ENCODE peak calls at places on chromosomes 13 and 19, in six cellular contexts. One of them, this sample, is unnamed.

GRCh38 chr19:56837892-56838679 is 2.4 kb downstream of the PEG3 start:
- DNase-seq in fibroblast of lung: no peak
- DNase-seq in heart left ventricle: peak; percentile 70
- DNase-seq in H1: no peak
- DNase-seq in foreskin keratinocyte: no peak
- DNase-seq in IMR-90: no peak
- DNase-seq in this sample: no peak

GRCh38 chr13:23440821-23441608 is 7.5 kb upstream of the SACS start:
- DNase-seq in H1: no peak
- DNase-seq in heart left ventricle: peak; percentile 33
- DNase-seq in IMR-90: peak; percentile 15
- DNase-seq in fibroblast of lung: no peak
- DNase-seq in foreskin keratinocyte: no peak
- DNase-seq in this sample: no peak

GRCh38 chr19:1938071-1938470 is 2.9 kb upstream of the CSNK1G2 start:
- DNase-seq in heart left ventricle: no peak
- DNase-seq in IMR-90: no peak
- DNase-seq in H1: no peak
- DNase-seq in foreskin keratinocyte: no peak
- DNase-seq in fibroblast of lung: no peak
- DNase-seq in this sample: no peak

GRCh38 chr13:109144693-109145437 is 515.5 kb downstream of the MYO16 start:
- DNase-seq in H1: no peak
- DNase-seq in foreskin keratinocyte: peak; percentile 39
- DNase-seq in fibroblast of lung: no peak
- DNase-seq in IMR-90: no peak
- DNase-seq in heart left ventricle: no peak
- DNase-seq in this sample: no peak

GRCh38 chr19:13974073-13974472 is 21.8 kb downstream of the DCAF15 start:
- DNase-seq in H1: peak; percentile 70
- DNase-seq in heart left ventricle: no peak
- DNase-seq in fibroblast of lung: no peak
- DNase-seq in IMR-90: no peak
- DNase-seq in foreskin keratinocyte: peak; percentile 90
- DNase-seq in this sample: no peak

GRCh38 chr13:51520524-51520923 is 63.7 kb upstream of the WDFY2 start:
- DNase-seq in heart left ventricle: no peak
- DNase-seq in H1: no peak
- DNase-seq in foreskin keratinocyte: peak; percentile 54
- DNase-seq in IMR-90: peak; percentile 80
- DNase-seq in fibroblast of lung: peak; percentile 71
- DNase-seq in this sample: no peak

GRCh38 chr13:23616228-23616627 is 46.0 kb downstream of the TNFRSF19 start:
- DNase-seq in heart left ventricle: no peak
- DNase-seq in IMR-90: no peak
- DNase-seq in foreskin keratinocyte: no peak
- DNase-seq in H1: no peak
- DNase-seq in fibroblast of lung: no peak
- DNase-seq in this sample: no peak

GRCh38 chr19:47210689-47211316 is 20.2 kb downstream of the BBC3 start:
- DNase-seq in IMR-90: peak; percentile 80
- DNase-seq in heart left ventricle: peak; percentile 75
- DNase-seq in foreskin keratinocyte: peak; percentile 50
- DNase-seq in H1: peak; percentile 60
- DNase-seq in fibroblast of lung: peak; percentile 64
- DNase-seq in this sample: peak; percentile 97

GRCh38 chr19:54379187-54379678 is 14.5 kb upstream of the LAIR1 start:
- DNase-seq in heart left ventricle: no peak
- DNase-seq in foreskin keratinocyte: no peak
- DNase-seq in fibroblast of lung: no peak
- DNase-seq in H1: no peak
- DNase-seq in IMR-90: no peak
- DNase-seq in this sample: no peak

GRCh38 chr13:99258210-99258860 is at the start of gene GPR18:
- DNase-seq in heart left ventricle: no peak
- DNase-seq in foreskin keratinocyte: no peak
- DNase-seq in fibroblast of lung: no peak
- DNase-seq in IMR-90: peak; percentile 24
- DNase-seq in H1: no peak
- DNase-seq in this sample: no peak

GRCh38 chr19:43664008-43664407 is 6.0 kb downstream of the PLAUR start:
- DNase-seq in heart left ventricle: peak; percentile 18
- DNase-seq in IMR-90: no peak
- DNase-seq in foreskin keratinocyte: no peak
- DNase-seq in H1: no peak
- DNase-seq in fibroblast of lung: no peak
- DNase-seq in this sample: no peak

GRCh38 chr13:83274679-83275078 is 607.6 kb downstream of the SLITRK1 start:
- DNase-seq in IMR-90: no peak
- DNase-seq in H1: no peak
- DNase-seq in fibroblast of lung: no peak
- DNase-seq in heart left ventricle: no peak
- DNase-seq in foreskin keratinocyte: no peak
- DNase-seq in this sample: no peak

GRCh38 chr19:23901360-23901759 is 13.3 kb upstream of the ZNF726 start:
- DNase-seq in IMR-90: no peak
- DNase-seq in fibroblast of lung: no peak
- DNase-seq in H1: no peak
- DNase-seq in heart left ventricle: no peak
- DNase-seq in foreskin keratinocyte: no peak
- DNase-seq in this sample: no peak

GRCh38 chr19:50187937-50188336 is 15.5 kb upstream of the MYH14 start:
- DNase-seq in H1: no peak
- DNase-seq in fibroblast of lung: no peak
- DNase-seq in IMR-90: no peak
- DNase-seq in foreskin keratinocyte: no peak
- DNase-seq in heart left ventricle: no peak
- DNase-seq in this sample: no peak

GRCh38 chr19:41255171-41255570 is 9.0 kb upstream of the HNRNPUL1 start:
- DNase-seq in H1: no peak
- DNase-seq in heart left ventricle: no peak
- DNase-seq in fibroblast of lung: no peak
- DNase-seq in foreskin keratinocyte: no peak
- DNase-seq in IMR-90: no peak
- DNase-seq in this sample: no peak

GRCh38 chr19:54684537-54684936 is 21.8 kb downstream of the LILRB4 start:
- DNase-seq in H1: no peak
- DNase-seq in IMR-90: no peak
- DNase-seq in heart left ventricle: no peak
- DNase-seq in fibroblast of lung: peak; percentile 2
- DNase-seq in foreskin keratinocyte: no peak
- DNase-seq in this sample: no peak

GRCh38 chr13:93244141-93244917 is 17.7 kb downstream of the GPC6 start:
- DNase-seq in heart left ventricle: no peak
- DNase-seq in foreskin keratinocyte: peak; percentile 44
- DNase-seq in IMR-90: peak; percentile 67
- DNase-seq in H1: no peak
- DNase-seq in fibroblast of lung: peak; percentile 78
- DNase-seq in this sample: no peak

GRCh38 chr19:41978470-41978869 is 15.6 kb downstream of the ATP1A3 start:
- DNase-seq in foreskin keratinocyte: no peak
- DNase-seq in IMR-90: no peak
- DNase-seq in heart left ventricle: no peak
- DNase-seq in H1: no peak
- DNase-seq in fibroblast of lung: no peak
- DNase-seq in this sample: no peak

GRCh38 chr13:34748078-34748477 is 194.0 kb upstream of the NBEA start:
- DNase-seq in foreskin keratinocyte: no peak
- DNase-seq in IMR-90: no peak
- DNase-seq in fibroblast of lung: peak; percentile 92
- DNase-seq in heart left ventricle: peak; percentile 72
- DNase-seq in H1: no peak
- DNase-seq in this sample: no peak

GRCh38 chr19:33883869-33884519 is 87.3 kb downstream of the KCTD15 start:
- DNase-seq in heart left ventricle: peak; percentile 66
- DNase-seq in foreskin keratinocyte: no peak
- DNase-seq in fibroblast of lung: no peak
- DNase-seq in H1: peak; percentile 60
- DNase-seq in IMR-90: no peak
- DNase-seq in this sample: no peak

DNA sequence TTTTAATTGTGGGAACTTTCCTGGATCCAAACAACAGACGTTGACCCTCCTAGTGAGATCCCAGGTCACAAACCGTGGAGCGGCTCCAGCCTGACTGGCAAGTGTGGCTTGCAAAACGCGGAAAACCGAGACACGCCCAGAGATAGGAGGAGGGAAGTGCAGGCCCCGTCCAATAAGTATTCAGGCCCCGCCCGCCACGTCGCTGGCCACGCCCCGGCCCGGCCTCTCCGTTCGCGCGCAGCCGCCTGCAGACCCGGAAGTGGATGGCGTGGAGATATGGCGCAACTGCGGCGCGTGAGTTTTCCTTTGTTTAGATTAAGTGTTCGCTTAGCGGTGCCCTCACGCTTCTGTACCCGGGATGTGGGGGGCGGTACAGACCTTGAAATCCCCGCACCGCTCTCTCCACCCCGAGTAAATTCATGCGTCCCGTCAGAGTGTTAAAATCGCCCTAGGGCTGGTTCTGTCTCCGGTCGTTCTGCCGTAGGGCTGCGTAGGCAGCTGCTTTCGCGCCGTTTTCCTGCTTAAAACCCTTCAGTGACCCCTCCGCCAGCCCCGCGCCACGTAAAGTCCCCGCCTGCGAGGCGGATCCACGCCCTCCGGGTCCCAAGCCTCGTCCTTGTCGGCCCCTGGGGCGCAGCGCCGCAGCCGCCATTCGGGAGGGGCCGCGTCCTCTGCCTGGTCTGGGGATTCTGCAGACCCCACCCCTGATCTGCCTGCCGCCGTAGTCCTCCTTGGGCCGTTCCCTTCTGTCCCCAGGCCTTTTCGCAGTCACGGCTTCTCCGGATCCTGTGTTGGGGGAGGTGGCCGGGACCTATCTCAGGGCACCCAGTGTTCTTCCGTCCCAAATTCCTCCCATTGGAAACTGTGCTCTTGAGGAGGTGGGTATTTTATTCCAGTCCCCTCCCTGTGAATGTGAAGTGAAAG is at the start of gene ZNF766:
- DNase-seq in IMR-90: peak; percentile 94
- DNase-seq in foreskin keratinocyte: peak; percentile 84
- DNase-seq in fibroblast of lung: peak; percentile 94
- DNase-seq in heart left ventricle: peak; percentile 97
- DNase-seq in H1: peak; percentile 79
- DNase-seq in this sample: peak; percentile 100
- H3K27ac ChIP-seq in IMR-90: peak within 1 kb of the TSS; percentile 97
- H3K27ac ChIP-seq in foreskin keratinocyte: peak within 1 kb of the TSS; percentile 89
- H3K27ac ChIP-seq in fibroblast of lung: peak within 1 kb of the TSS; percentile 97
- H3K27ac ChIP-seq in heart left ventricle: peak within 1 kb of the TSS; percentile 95
- H3K27ac ChIP-seq in H1: peak within 1 kb of the TSS; percentile 93
- H3K27ac ChIP-seq in this sample: peak within 1 kb of the TSS; percentile 99

GRCh38 chr13:45295536-45295935 is 45.4 kb downstream of the TPT1 start:
- DNase-seq in IMR-90: peak; percentile 24
- DNase-seq in fibroblast of lung: no peak
- DNase-seq in heart left ventricle: peak; percentile 20
- DNase-seq in foreskin keratinocyte: no peak
- DNase-seq in H1: no peak
- DNase-seq in this sample: no peak
- H3K27ac ChIP-seq in IMR-90: no peak overlapping the region
- H3K27ac ChIP-seq in fibroblast of lung: no peak overlapping the region
- H3K27ac ChIP-seq in heart left ventricle: no peak overlapping the region
- H3K27ac ChIP-seq in foreskin keratinocyte: no peak overlapping the region
- H3K27ac ChIP-seq in H1: no peak overlapping the region
- H3K27ac ChIP-seq in this sample: no peak overlapping the region

DNA sequence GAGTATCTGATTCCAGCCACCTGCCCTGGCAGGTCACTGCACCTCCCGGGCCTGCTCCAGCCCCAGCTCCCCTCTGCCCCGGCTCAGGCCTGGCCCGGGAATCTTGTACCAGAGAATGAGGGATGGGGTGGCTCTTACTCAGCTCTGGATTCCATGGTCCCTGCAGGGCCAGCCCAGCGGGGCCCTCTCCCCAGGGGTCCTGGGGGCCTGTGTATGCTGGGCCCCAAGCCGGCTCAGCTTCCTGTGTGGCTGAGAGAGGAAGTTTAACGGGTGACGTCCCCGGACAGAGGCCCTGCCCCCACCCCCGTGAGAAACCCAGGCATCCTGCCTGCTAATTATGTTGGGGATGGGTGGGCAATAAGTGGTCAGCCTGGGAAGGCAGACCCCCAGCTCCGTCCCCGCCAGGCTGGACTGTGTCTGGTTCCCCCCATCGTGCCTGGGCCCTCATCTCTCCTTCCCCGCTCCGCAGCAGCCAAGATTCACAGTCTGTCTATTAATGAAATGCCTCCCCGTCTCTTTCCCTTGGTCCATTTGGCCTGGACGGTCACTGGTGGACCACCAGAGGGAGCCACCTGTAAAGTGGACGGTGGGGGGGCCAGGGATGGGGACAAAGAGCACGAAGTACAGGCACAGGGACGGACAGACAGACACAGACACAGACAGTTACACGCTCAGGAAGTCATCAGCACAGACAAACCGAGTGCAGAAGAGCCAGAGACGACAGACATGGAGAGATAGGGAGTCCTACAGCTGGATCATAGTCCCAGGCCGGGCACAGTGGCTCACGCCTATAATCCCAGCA is at the start of gene DENND1C:
- DNase-seq in heart left ventricle: peak; percentile 24
- DNase-seq in H1: no peak
- DNase-seq in IMR-90: no peak
- DNase-seq in fibroblast of lung: no peak
- DNase-seq in foreskin keratinocyte: no peak
- DNase-seq in this sample: no peak
- H3K27ac ChIP-seq in heart left ventricle: no peak within 1 kb of the TSS
- H3K27ac ChIP-seq in H1: no peak within 1 kb of the TSS
- H3K27ac ChIP-seq in IMR-90: no peak within 1 kb of the TSS
- H3K27ac ChIP-seq in fibroblast of lung: no peak within 1 kb of the TSS
- H3K27ac ChIP-seq in foreskin keratinocyte: no peak within 1 kb of the TSS
- H3K27ac ChIP-seq in this sample: no peak within 1 kb of the TSS

DNA sequence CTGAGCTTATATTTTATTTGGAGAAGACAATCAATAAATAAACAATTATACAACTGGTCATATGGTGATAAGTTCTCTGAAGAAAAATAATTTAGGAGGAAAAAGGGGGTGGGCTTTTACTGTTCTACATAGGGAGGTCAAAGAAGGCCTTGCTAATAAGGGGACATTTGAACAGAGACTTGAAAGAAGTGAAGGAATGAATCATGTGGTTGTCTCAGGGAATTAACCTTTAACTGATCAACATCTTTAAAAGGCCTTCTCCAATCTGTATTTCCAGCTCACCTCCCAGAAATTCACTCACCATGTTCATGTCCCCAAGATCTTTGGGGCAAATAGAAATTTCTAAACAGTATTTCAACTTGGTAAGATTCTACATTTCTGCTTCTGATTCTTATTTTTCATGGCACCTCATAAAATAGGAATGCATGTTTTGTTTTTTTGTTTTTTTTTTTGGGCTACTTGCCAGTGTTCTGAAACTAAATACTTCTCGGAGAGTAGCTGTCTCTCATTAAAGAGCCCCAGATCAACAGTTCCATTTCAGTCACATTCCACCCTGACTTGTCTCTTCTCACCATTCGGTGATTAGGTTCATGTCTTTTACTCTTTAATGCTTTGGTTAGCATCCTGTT is 19.2 kb upstream of the LPAR6 start:
- DNase-seq in H1: no peak
- DNase-seq in IMR-90: no peak
- DNase-seq in heart left ventricle: no peak
- DNase-seq in foreskin keratinocyte: peak; percentile 17
- DNase-seq in fibroblast of lung: peak; percentile 41
- DNase-seq in this sample: no peak
- H3K27ac ChIP-seq in H1: no peak overlapping the region
- H3K27ac ChIP-seq in IMR-90: no peak overlapping the region
- H3K27ac ChIP-seq in heart left ventricle: peak overlapping the region; percentile 44
- H3K27ac ChIP-seq in foreskin keratinocyte: no peak overlapping the region
- H3K27ac ChIP-seq in fibroblast of lung: no peak overlapping the region
- H3K27ac ChIP-seq in this sample: no peak overlapping the region

GRCh38 chr13:30376426-30377311 is 45.6 kb upstream of the UBE2L5 start:
- DNase-seq in IMR-90: no peak
- DNase-seq in H1: no peak
- DNase-seq in fibroblast of lung: no peak
- DNase-seq in heart left ventricle: no peak
- DNase-seq in foreskin keratinocyte: no peak
- DNase-seq in this sample: no peak
- H3K27ac ChIP-seq in IMR-90: no peak overlapping the region
- H3K27ac ChIP-seq in H1: no peak overlapping the region
- H3K27ac ChIP-seq in fibroblast of lung: no peak overlapping the region
- H3K27ac ChIP-seq in heart left ventricle: no peak overlapping the region
- H3K27ac ChIP-seq in foreskin keratinocyte: no peak overlapping the region
- H3K27ac ChIP-seq in this sample: no peak overlapping the region